ENCODE peak calls at places on chromosomes 3 and 15, in seven cellular contexts. P is A549, C is glutamatergic neuron, Z is neural crest cell, N is Caco-2, A is heart left ventricle, H is GM20000. Q is an unnamed sample.

GRCh38 chr3:186307594-186307993 is 54.4 kb downstream of the DGKG start:
- DNase-seq in H (peak; percentile 21), P (no peak), A (no peak), Z (peak; percentile 47), N (no peak), C (no peak), Q (no peak)

GRCh38 chr3:12629560-12629959 is 34.4 kb downstream of the RAF1 start:
- DNase-seq in H (no peak), P (no peak), Z (no peak), A (no peak), C (no peak), N (no peak), Q (no peak)

GRCh38 chr3:60095511-60095910 is 1045.7 kb upstream of the CFAP20DC start:
- DNase-seq in N (no peak), C (no peak), P (no peak), H (no peak), Z (no peak), A (no peak), Q (no peak)

GRCh38 chr15:38611228-38611627 is 46.6 kb upstream of the RASGRP1 start:
- DNase-seq in H (no peak), Z (no peak), C (no peak), A (no peak), P (no peak), N (no peak), Q (no peak)

GRCh38 chr15:72591361-72591760 is 63.1 kb upstream of the GOLGA6B start:
- DNase-seq in N (no peak), C (no peak), H (no peak), A (no peak), Z (no peak), P (no peak), Q (no peak)

GRCh38 chr3:86785381-86785780 is 205.6 kb downstream of the VGLL3 start:
- DNase-seq in A (no peak), H (no peak), C (no peak), Z (no peak), N (no peak), P (no peak), Q (no peak)

GRCh38 chr3:120512655-120513054 is 61.9 kb upstream of the FSTL1 start:
- DNase-seq in N (no peak), Z (no peak), H (no peak), C (no peak), A (no peak), P (no peak), Q (no peak)

GRCh38 chr15:31456329-31457060 is 129.9 kb downstream of the KLF13 start:
- DNase-seq in Z (no peak), H (no peak), C (no peak), N (no peak), A (no peak), P (no peak), Q (no peak)

GRCh38 chr3:143237036-143237688 is 117.6 kb downstream of the CHST2 start:
- DNase-seq in N (no peak), P (no peak), Z (no peak), C (no peak), A (no peak), H (no peak), Q (no peak)

GRCh38 chr3:20037255-20037996 is 2.8 kb upstream of the KAT2B start:
- DNase-seq in C (no peak), N (no peak), P (no peak), Z (no peak), H (no peak), A (no peak), Q (no peak)

GRCh38 chr3:177946965-177947364 is 589.3 kb upstream of the KCNMB2 start:
- DNase-seq in A (no peak), Z (no peak), P (no peak), H (no peak), C (no peak), N (no peak), Q (no peak)

GRCh38 chr3:97821413-97821809 is 400 bp upstream of the CRYBG3 start:
- DNase-seq in P (peak; percentile 5), C (peak; percentile 48), A (peak; percentile 62), Z (peak; percentile 19), N (peak; percentile 33), H (no peak), Q (peak; percentile 26)

GRCh38 chr15:40097968-40098476 is 10.7 kb downstream of the BMF start:
- DNase-seq in H (no peak), C (no peak), P (no peak), A (peak; percentile 71), N (no peak), Z (no peak), Q (no peak)

GRCh38 chr3:172904817-172905479 is 154.4 kb downstream of the ECT2 start:
- DNase-seq in P (no peak), A (no peak), H (no peak), N (no peak), Z (no peak), C (peak; percentile 36), Q (no peak)

GRCh38 chr3:137343283-137343682 is 385.5 kb downstream of the IL20RB start:
- DNase-seq in Z (no peak), P (no peak), A (no peak), C (no peak), N (no peak), H (no peak), Q (no peak)

GRCh38 chr3:123792473-123793201 is 91.5 kb downstream of the MYLK start:
- DNase-seq in Z (no peak), C (no peak), N (no peak), P (no peak), A (no peak), H (no peak), Q (no peak)

GRCh38 chr3:179324270-179324754 is 1.5 kb downstream of the ZNF639 start:
- DNase-seq in N (no peak), Z (no peak), P (no peak), A (no peak), C (no peak), H (peak; percentile 35), Q (no peak)

GRCh38 chr3:175266478-175266877 is 407.3 kb downstream of the NAALADL2 start:
- DNase-seq in P (no peak), H (no peak), Z (no peak), C (no peak), A (no peak), N (no peak), Q (no peak)

GRCh38 chr3:195204360-195205166 is 66.4 kb downstream of the XXYLT1 start:
- DNase-seq in C (no peak), A (no peak), H (peak; percentile 29), P (no peak), N (no peak), Z (no peak), Q (no peak)

GRCh38 chr15:72554471-72555425 is 80.6 kb downstream of the ARIH1 start:
- DNase-seq in P (no peak), H (no peak), A (no peak), Z (no peak), C (no peak), N (no peak), Q (no peak)

GRCh38 chr15:100995471-100996430 is 76.6 kb downstream of the LRRK1 start:
- DNase-seq in A (no peak), N (no peak), Z (no peak), C (no peak), P (no peak), H (no peak), Q (no peak)

GRCh38 chr15:77032052-77032646 is 37.2 kb downstream of the PSTPIP1 start:
- DNase-seq in C (no peak), Z (no peak), N (peak; percentile 29), P (no peak), H (no peak), A (peak; percentile 59), Q (no peak)

GRCh38 chr3:129793356-129793755 is 100.2 kb downstream of the TMCC1 start:
- DNase-seq in A (no peak), P (no peak), N (no peak), H (no peak), C (no peak), Z (no peak), Q (no peak)

GRCh38 chr3:170410428-170411029 is 8.1 kb upstream of the CLDN11 start:
- DNase-seq in A (no peak), H (no peak), C (no peak), N (no peak), Z (no peak), P (peak; percentile 36), Q (peak; percentile 41)

GRCh38 chr15:62565620-62566019 is 400.5 kb upstream of the C2CD4B start:
- DNase-seq in P (no peak), C (no peak), Z (no peak), A (no peak), H (no peak), N (no peak), Q (no peak)

DNA sequence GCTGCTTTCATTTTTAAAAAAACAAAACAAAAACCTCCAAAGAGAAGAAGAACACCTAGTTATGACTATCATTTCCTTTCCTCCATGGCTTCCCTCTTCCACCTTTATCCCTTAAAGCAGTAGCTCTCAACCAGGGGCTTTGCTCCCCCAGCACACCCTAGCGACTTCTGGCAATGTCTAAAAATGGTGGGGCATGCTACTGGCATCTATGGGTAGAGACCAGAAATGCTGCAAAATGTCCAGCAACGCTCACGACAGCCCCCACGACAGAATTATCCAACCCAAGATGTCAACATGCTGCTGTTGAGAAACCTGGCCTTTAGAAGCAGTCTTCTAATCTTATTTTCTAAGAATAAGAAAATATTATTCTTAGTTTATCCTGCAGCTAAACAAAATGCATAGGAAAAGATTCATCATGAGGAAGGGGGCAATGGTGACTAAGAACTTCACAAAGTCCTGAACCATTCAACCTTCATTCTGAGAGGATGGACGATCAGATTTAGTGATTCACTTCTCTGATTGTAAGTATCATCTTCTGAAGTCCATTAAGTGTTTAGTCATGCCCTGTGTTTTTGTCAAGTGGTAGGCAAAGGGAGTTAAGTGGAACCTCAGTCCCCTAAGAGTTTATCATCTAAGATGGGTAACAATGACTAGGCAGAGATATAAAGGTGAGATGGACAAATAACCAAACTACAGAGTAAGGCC is 81.7 kb downstream of the CCNL1 start:
- DNase-seq in Z (no peak), A (no peak), C (no peak), H (no peak), P (no peak), N (no peak), Q (no peak)
- TF ChIP-seq CTCF in Z (no peak), A (no peak), C (no peak), H (no peak), P (no peak), N (no peak), Q (peak; percentile 5)

GRCh38 chr15:52730163-52730562 is 51.0 kb upstream of the ATOSA start:
- DNase-seq in P (no peak), A (no peak), C (no peak), Z (no peak), N (no peak), H (no peak), Q (no peak)
- TF ChIP-seq CTCF in P (no peak), A (no peak), C (no peak), Z (no peak), N (no peak), H (no peak), Q (no peak)

GRCh38 chr3:185082829-185083228 is 70.0 kb downstream of the C3orf70 start:
- DNase-seq in H (no peak), C (no peak), Z (no peak), A (no peak), N (no peak), P (no peak), Q (no peak)
- TF ChIP-seq CTCF in H (no peak), C (no peak), Z (no peak), A (no peak), N (no peak), P (no peak), Q (no peak)

GRCh38 chr3:61743067-61743466 is 181.7 kb downstream of the PTPRG start:
- DNase-seq in P (no peak), H (no peak), C (no peak), N (no peak), Z (no peak), A (no peak), Q (no peak)
- TF ChIP-seq CTCF in P (no peak), H (no peak), C (no peak), N (no peak), Z (no peak), A (no peak), Q (no peak)

Q was measured in GM10248.